ENCODE peak calls at places on chromosomes 2 and 18, in eight cellular contexts. I is lung; T is CD8-positive, alpha-beta T cell; S is AG04450; Q is tibial artery; M is body of pancreas; U is neuronal stem cell; G is psoas muscle. Y is an unnamed sample.

GRCh38 chr2:190446750-190447516 is 38.8 kb downstream of the MFSD6 start:
- DNase-seq in S (no peak), G (no peak), M (no peak), T (no peak), U (no peak), I (no peak), Q (no peak), Y (no peak)

GRCh38 chr18:79411614-79412526 is 16.1 kb downstream of the NFATC1 start:
- DNase-seq in U (no peak), G (peak), M (no peak), T (no peak), I (no peak), Q (no peak), S (no peak), Y (no peak)

GRCh38 chr2:136010126-136010525 is 24.7 kb upstream of the DARS1 start:
- DNase-seq in Q (no peak), G (no peak), S (peak), U (no peak), T (no peak), M (no peak), I (no peak), Y (no peak)

GRCh38 chr2:25122367-25122766 is 46.0 kb downstream of the POMC start:
- DNase-seq in G (no peak), I (no peak), M (no peak), Q (no peak), U (no peak), T (no peak), S (no peak), Y (no peak)

GRCh38 chr18:76741346-76741745 is 81.0 kb upstream of the ZNF236 start:
- DNase-seq in I (no peak), Q (no peak), T (no peak), G (no peak), U (no peak), M (no peak), S (no peak), Y (no peak)

GRCh38 chr2:24403168-24403850 is 43.0 kb upstream of the ITSN2 start:
- DNase-seq in S (no peak), Q (no peak), T (no peak), I (no peak), G (no peak), M (no peak), U (no peak), Y (no peak)

GRCh38 chr2:207863345-207863744 is 93.6 kb upstream of the FZD5 start:
- DNase-seq in S (no peak), G (no peak), U (no peak), Q (no peak), I (no peak), M (no peak), T (no peak), Y (no peak)

GRCh38 chr2:164388511-164388910 is 232.8 kb downstream of the GRB14 start:
- DNase-seq in G (no peak), T (no peak), I (no peak), U (peak), Q (no peak), M (no peak), S (peak), Y (no peak)

GRCh38 chr2:134845719-134846118 is 7.3 kb downstream of the ACMSD start:
- DNase-seq in S (no peak), Q (no peak), G (no peak), I (no peak), M (no peak), T (no peak), U (no peak), Y (no peak)

GRCh38 chr2:86044045-86044444 is 61.6 kb downstream of the POLR1A start:
- DNase-seq in G (no peak), I (no peak), S (no peak), Q (no peak), M (no peak), T (no peak), U (no peak), Y (no peak)

GRCh38 chr2:235810297-235810696 is 316.5 kb downstream of the AGAP1 start:
- DNase-seq in I (no peak), Q (no peak), T (no peak), S (no peak), M (no peak), U (no peak), G (no peak), Y (no peak)

GRCh38 chr2:27306136-27306535 is 2.1 kb downstream of the UCN start:
- DNase-seq in M (peak), G (no peak), U (no peak), T (no peak), Q (no peak), I (no peak), S (no peak), Y (no peak)

GRCh38 chr2:145638675-145639074 is 1118.8 kb upstream of the ZEB2 start:
- DNase-seq in T (no peak), S (no peak), M (no peak), I (no peak), U (no peak), G (no peak), Q (no peak), Y (no peak)

GRCh38 chr2:173823540-173823939 is 141.6 kb downstream of the SP3 start:
- DNase-seq in G (no peak), S (no peak), M (no peak), U (no peak), I (no peak), Q (no peak), T (no peak), Y (no peak)

GRCh38 chr2:168348076-168348475 is 100.7 kb upstream of the STK39 start:
- DNase-seq in Q (no peak), U (peak), M (peak), G (no peak), I (no peak), S (peak), T (no peak), Y (peak)

GRCh38 chr2:32064021-32064678 is 794 bp downstream of the SPAST start:
- DNase-seq in Q (no peak), M (no peak), S (no peak), I (peak), G (no peak), T (peak), U (no peak), Y (peak)

GRCh38 chr2:120229341-120229740 is 6.1 kb upstream of the TMEM185B start:
- DNase-seq in G (no peak), Q (no peak), T (no peak), M (no peak), S (no peak), I (no peak), U (no peak), Y (peak)

GRCh38 chr2:223760838-223761502 is 76.4 kb downstream of the AP1S3 start:
- DNase-seq in I (peak), U (no peak), T (peak), Q (no peak), M (peak), S (no peak), G (no peak), Y (peak)

GRCh38 chr2:177669625-177670330 is 277.2 kb downstream of the AGPS start:
- DNase-seq in U (no peak), I (no peak), T (no peak), M (no peak), S (no peak), Q (no peak), G (no peak), Y (no peak)

GRCh38 chr2:177422271-177422670 is 29.7 kb downstream of the AGPS start:
- DNase-seq in G (no peak), M (no peak), U (no peak), Q (no peak), I (no peak), S (no peak), T (no peak), Y (no peak)

GRCh38 chr2:203360833-203361430 is 32.7 kb downstream of the ABI2 start:
- DNase-seq in T (no peak), G (no peak), S (no peak), I (no peak), M (no peak), Q (no peak), U (no peak), Y (no peak)

GRCh38 chr2:147689510-147689909 is 155.3 kb upstream of the ACVR2A start:
- DNase-seq in G (no peak), U (no peak), M (no peak), Q (peak), T (no peak), I (no peak), S (no peak), Y (no peak)

GRCh38 chr18:2683055-2683454 is 27.5 kb downstream of the SMCHD1 start:
- DNase-seq in S (no peak), Q (no peak), G (no peak), M (no peak), I (no peak), U (no peak), T (no peak), Y (no peak)

GRCh38 chr2:64876137-64876647 is 113.0 kb upstream of the SLC1A4 start:
- DNase-seq in G (no peak), U (peak), Q (no peak), I (no peak), S (no peak), M (peak), T (no peak), Y (peak)

GRCh38 chr2:69241039-69241586 is 145.9 kb downstream of the GFPT1 start:
- DNase-seq in G (no peak), T (no peak), U (no peak), I (no peak), Q (no peak), S (no peak), M (no peak), Y (no peak)

GRCh38 chr18:79400591-79401381 is 5.1 kb downstream of the NFATC1 start:
- DNase-seq in G (peak), M (no peak), T (peak), I (no peak), S (no peak), Q (no peak), U (no peak), Y (no peak)

GRCh38 chr18:28359177-28359576 is 182.2 kb upstream of the CDH2 start:
- DNase-seq in S (no peak), T (no peak), I (no peak), M (no peak), G (no peak), Q (no peak), U (no peak), Y (no peak)

GRCh38 chr18:12516049-12516677 is 108.4 kb downstream of the PRELID3A start:
- DNase-seq in M (no peak), U (no peak), G (no peak), I (no peak), Q (no peak), S (no peak), T (no peak), Y (no peak)

GRCh38 chr18:3455938-3456685 is 6.1 kb downstream of the TGIF1 start:
- DNase-seq in U (no peak), G (no peak), T (no peak), I (no peak), S (no peak), M (no peak), Q (no peak), Y (peak)

GRCh38 chr18:79245517-79246001 is 150.2 kb upstream of the NFATC1 start:
- DNase-seq in T (no peak), U (no peak), M (no peak), I (no peak), G (no peak), S (no peak), Q (no peak), Y (peak)

GRCh38 chr2:63842149-63843061 is 709 bp downstream of the UGP2 start:
- DNase-seq in I (peak), S (peak), M (peak), Q (peak), U (no peak), T (no peak), G (peak), Y (peak)

GRCh38 chr18:3037423-3037915 is 24.5 kb upstream of the LPIN2 start:
- DNase-seq in Q (no peak), I (peak), T (no peak), U (no peak), M (peak), S (peak), G (no peak), Y (peak)

GRCh38 chr2:239294571-239295054 is 106.2 kb downstream of the HDAC4 start:
- DNase-seq in S (no peak), M (no peak), Q (peak), I (no peak), T (no peak), G (peak), U (no peak), Y (peak)
- H3K27ac ChIP-seq in S (no peak), M (no peak), Q (no peak), I (peak), T (no peak), G (peak), U (no peak), Y (peak)

DNA sequence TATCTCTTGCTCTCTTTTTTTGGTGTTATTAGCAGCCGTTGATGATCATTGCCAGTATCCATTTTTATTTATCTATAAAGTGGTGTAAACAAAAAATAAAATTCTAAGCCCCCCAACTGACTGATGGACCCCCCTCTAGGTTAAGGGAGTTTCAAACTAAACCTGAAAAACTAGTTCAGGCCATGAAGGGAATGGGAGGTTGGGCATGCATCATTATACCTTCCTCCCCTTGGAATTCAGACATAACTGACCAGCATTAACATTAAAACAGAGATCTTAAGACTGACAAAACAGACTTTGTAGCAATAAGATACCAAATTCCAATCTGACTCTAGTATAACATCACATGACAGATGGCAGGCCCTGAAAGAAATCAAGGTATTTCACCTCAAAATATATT is 20.2 kb downstream of the RALBP1 start:
- DNase-seq in T (no peak), I (no peak), M (no peak), U (no peak), G (no peak), S (no peak), Q (no peak), Y (no peak)
- H3K4me3 ChIP-seq in T (no peak), I (no peak), M (no peak), U (no peak), G (no peak), S (no peak), Q (no peak), Y (no peak)

DNA sequence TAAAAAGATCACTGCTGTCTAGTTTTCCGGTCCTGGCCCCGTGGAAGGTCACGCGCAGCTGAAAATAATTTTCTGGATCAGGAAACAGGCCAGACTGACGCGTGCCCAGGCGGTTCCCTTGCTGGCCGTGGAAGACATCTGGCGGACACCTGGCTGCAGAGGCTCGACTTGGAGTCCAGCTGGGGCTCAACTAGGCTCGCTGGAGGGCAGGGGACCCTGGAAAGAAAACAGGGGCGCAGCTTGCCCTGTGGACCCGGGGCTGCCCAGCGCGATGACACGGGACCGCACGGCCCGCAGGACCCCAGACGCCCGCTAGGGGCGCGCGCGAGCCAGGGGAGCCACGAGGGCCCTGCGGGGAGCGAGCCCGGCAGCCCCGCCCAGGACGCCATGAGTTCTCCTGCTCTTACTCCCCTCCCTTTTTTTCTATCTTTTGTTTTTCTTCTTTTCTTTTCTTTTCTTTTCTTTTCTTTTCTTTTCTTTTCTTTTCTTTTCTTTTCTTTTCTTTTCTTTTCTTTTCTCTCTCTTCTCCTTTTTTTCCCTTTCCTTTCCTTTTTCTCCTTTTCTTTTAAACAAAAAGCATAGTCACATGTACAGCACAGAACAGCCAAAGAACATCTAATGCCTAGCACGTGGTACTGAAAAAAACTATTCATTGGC is 43.2 kb upstream of the UBE2F start:
- DNase-seq in S (peak), T (peak), G (peak), I (peak), M (peak), Q (peak), U (peak), Y (peak)
- H3K27ac ChIP-seq in S (no peak), T (no peak), G (peak), I (no peak), M (peak), Q (peak), U (no peak), Y (peak)

DNA sequence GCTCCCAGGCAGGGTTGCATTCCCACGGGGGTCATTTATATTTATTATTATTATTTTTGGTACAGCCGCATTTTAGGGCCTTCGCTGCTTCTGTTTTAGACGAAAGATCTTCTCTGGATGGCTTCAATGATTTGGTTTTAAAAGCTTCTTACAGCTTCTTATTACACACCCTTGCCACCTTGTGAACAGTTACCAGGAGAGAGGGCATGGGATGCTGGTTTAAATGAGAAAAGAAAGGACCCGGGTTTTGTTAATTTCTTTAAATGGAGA is 1.7 kb downstream of the SH3RF3 start:
- DNase-seq in I (no peak), G (no peak), T (no peak), Q (no peak), S (no peak), M (no peak), U (no peak), Y (no peak)
- H3K4me3 ChIP-seq in I (peak), G (peak), T (peak), Q (peak), S (peak), M (no peak), U (no peak), Y (no peak)

GRCh38 chr2:96762529-96763253 is 2.0 kb downstream of the CNNM4 start:
- DNase-seq in Q (no peak), G (no peak), M (no peak), U (peak), S (no peak), T (no peak), I (no peak), Y (no peak)

GRCh38 chr2:96758987-96759386 is 1.7 kb upstream of the CNNM4 start:
- DNase-seq in I (no peak), M (no peak), S (no peak), G (no peak), U (no peak), Q (no peak), T (no peak), Y (no peak)

GRCh38 chr2:96760036-96760985 is at the start of gene CNNM4:
- DNase-seq in Q (peak), S (peak), T (peak), M (peak), U (peak), G (peak), I (peak), Y (peak)

GRCh38 chr2:96759548-96759947 is 1.2 kb upstream of the CNNM4 start:
- DNase-seq in S (no peak), T (no peak), U (no peak), M (no peak), G (no peak), Q (no peak), I (no peak), Y (peak)

DNA sequence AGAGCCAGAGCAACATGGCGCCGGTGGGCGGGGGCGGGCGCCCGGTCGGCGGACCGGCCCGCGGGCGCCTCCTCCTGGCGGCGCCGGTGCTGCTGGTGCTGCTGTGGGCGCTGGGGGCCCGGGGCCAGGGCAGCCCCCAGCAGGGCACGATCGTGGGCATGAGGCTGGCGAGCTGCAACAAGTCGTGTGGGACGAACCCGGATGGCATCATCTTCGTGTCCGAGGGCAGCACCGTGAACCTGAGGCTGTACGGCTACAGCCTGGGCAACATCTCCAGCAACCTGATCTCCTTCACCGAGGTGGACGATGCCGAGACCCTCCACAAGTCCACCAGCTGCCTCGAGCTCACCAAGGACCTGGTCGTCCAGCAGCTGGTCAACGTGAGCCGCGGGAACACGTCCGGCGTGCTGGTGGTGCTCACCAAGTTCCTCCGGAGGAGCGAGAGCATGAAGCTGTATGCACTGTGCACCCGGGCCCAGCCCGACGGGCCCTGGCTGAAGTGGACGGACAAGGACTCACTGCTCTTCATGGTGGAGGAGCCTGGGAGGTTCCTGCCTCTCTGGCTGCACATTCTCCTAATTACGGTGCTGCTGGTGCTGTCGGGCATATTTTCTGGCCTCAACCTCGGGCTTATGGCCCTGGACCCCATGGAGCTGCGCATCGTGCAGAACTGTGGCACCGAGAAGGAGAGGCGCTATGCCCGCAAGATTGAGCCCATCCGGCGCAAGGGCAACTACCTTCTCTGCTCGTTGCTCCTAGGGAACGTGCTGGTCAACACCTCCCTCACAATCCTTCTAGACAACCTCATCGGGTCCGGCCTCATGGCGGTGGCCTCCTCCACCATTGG is 507 bp downstream of the CNNM4 start:
- DNase-seq in Q (peak), U (no peak), M (peak), T (no peak), I (peak), G (no peak), S (no peak), Y (peak)
- H3K27ac ChIP-seq in Q (peak), U (peak), M (peak), T (peak), I (peak), G (peak), S (peak), Y (peak)

GRCh38 chr2:96527990-96528679 is 8.4 kb upstream of the ARID5A start:
- DNase-seq in I (no peak), T (peak), S (no peak), Q (peak), M (no peak), U (no peak), G (peak), Y (peak)
- H3K4me3 ChIP-seq in I (no peak), T (peak), S (peak), Q (peak), M (no peak), U (no peak), G (peak), Y (peak)

DNA sequence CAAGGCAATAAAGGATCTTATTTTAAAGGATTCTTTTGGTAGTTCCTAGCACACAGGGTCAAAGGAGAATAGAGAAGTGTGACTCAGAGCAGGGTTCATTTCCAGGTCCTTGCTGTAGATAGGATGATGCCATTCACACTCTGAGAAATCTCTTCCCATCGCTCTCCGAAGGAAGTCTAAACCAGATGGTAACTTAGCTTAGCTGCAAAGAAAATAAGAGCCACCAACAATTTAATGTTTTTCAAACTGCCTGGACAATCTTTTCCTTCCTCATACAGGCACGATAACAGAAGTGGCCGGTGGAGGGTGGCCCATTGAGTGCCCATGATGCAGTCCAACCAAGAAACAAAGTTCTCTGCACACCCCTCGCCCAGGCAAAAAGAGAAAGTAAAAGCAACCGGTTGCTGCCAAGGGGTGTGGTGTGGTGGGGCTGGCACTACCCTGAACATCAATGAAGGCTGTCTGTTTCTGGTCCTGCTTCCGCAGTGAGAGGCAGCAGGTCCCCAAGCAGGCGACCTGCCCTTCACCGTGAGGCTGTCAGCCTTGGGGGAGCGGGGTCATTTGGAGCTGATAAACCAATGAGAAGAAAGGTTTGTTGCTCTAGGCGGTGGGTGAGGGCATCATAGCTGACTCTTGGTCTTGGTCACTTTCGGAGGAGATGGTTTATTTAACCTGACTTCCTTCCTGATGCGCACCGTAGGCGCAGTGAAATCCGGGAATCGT is 105.6 kb upstream of the CD302 start:
- DNase-seq in G (peak), Q (peak), M (no peak), T (peak), I (peak), S (no peak), U (no peak), Y (peak)
- H3K27ac ChIP-seq in G (no peak), Q (peak), M (peak), T (peak), I (no peak), S (no peak), U (no peak), Y (peak)

GRCh38 chr2:37080231-37080630 is 3.9 kb downstream of the HEATR5B start:
- DNase-seq in M (no peak), I (no peak), S (no peak), T (no peak), G (no peak), Q (no peak), U (no peak), Y (no peak)
- H3K4me3 ChIP-seq in M (no peak), I (no peak), S (no peak), T (no peak), G (no peak), Q (no peak), U (no peak), Y (no peak)

Y was measured in transverse colon.